ENCODE peak calls at places on chromosomes 5 and 9, in four cellular contexts. K, J, U and Z are unnamed samples.

GRCh38 chr9:110207071-110207923 is 662 bp downstream of the C9orf152 start:
- DNase-seq in K (no peak), U (no peak), J (no peak), Z (no peak)

GRCh38 chr9:128912270-128912853 is 8.4 kb upstream of the PHYHD1 start:
- DNase-seq in J (no peak), K (no peak), U (no peak), Z (no peak)

GRCh38 chr5:150286820-150287219 is 2.8 kb downstream of the CAMK2A start:
- DNase-seq in U (no peak), J (no peak), K (no peak), Z (no peak)

GRCh38 chr5:79845448-79846197 is 145.4 kb downstream of the MTX3 start:
- DNase-seq in K (peak), J (no peak), U (peak), Z (peak)

GRCh38 chr5:142697356-142697807 is 11.5 kb upstream of the FGF1 start:
- DNase-seq in J (peak), U (no peak), K (no peak), Z (peak)

GRCh38 chr5:154949758-154950157 is 8.9 kb downstream of the MRPL22 start:
- DNase-seq in K (no peak), U (no peak), J (no peak), Z (no peak)

GRCh38 chr9:12818431-12819000 is 43.7 kb downstream of the LURAP1L start:
- DNase-seq in K (peak), J (no peak), U (no peak), Z (no peak)

GRCh38 chr9:684055-684949 is 157.2 kb upstream of the DMRT1 start:
- DNase-seq in U (no peak), K (no peak), J (no peak), Z (no peak)

GRCh38 chr5:1281038-1281882 is 13.6 kb downstream of the TERT start:
- DNase-seq in J (no peak), K (no peak), U (no peak), Z (no peak)

GRCh38 chr9:6230037-6230778 is 14.6 kb downstream of the IL33 start:
- DNase-seq in U (no peak), K (no peak), J (no peak), Z (no peak)

GRCh38 chr9:81984911-81985310 is 3.7 kb upstream of the SPATA31D1 start:
- DNase-seq in J (no peak), K (no peak), U (no peak), Z (no peak)

GRCh38 chr5:122315511-122315910 is 3.5 kb downstream of the SNCAIP start:
- DNase-seq in J (no peak), U (no peak), K (no peak), Z (no peak)

GRCh38 chr5:17896605-17897004 is 262.3 kb downstream of the TAF11L14 start:
- DNase-seq in U (no peak), J (no peak), K (no peak), Z (no peak)

GRCh38 chr5:79070002-79070567 is 518 bp downstream of the BHMT2 start:
- DNase-seq in K (no peak), J (peak), U (no peak), Z (peak)

GRCh38 chr5:153542536-153542935 is 52.1 kb downstream of the GRIA1 start:
- DNase-seq in U (no peak), J (no peak), K (no peak), Z (no peak)

GRCh38 chr9:70533492-70533891 is 119.0 kb upstream of the KLF9 start:
- DNase-seq in J (no peak), U (no peak), K (no peak), Z (no peak)

GRCh38 chr5:163189023-163189553 is 248.3 kb upstream of the CCNG1 start:
- DNase-seq in J (no peak), U (no peak), K (no peak), Z (no peak)

GRCh38 chr5:177362871-177363507 is 5.3 kb downstream of the RGS14 start:
- DNase-seq in K (no peak), U (peak), J (peak), Z (peak)